ENCODE peak calls at places on chromosomes 2 and 18, in four cellular contexts. Z, L, K and T are unnamed samples.

GRCh38 chr18:70195852-70196434 is 9.5 kb downstream of the RTTN start:
- DNase-seq in L (peak; percentile 35), Z (peak; percentile 62), K (no peak), T (peak; percentile 54)

GRCh38 chr2:1742680-1743395 is 1.5 kb downstream of the PXDN start:
- DNase-seq in Z (peak; percentile 58), K (no peak), L (no peak), T (peak; percentile 89)

GRCh38 chr2:74952575-74952974 is 5.9 kb upstream of the POLE4 start:
- DNase-seq in Z (peak; percentile 34), L (peak; percentile 52), K (no peak), T (no peak)

GRCh38 chr2:7119504-7119835 is 202.3 kb downstream of the RNF144A start:
- DNase-seq in L (no peak), K (no peak), Z (no peak), T (no peak)

GRCh38 chr2:239466755-239467271 is 66.0 kb upstream of the HDAC4 start:
- DNase-seq in K (no peak), Z (no peak), L (no peak), T (no peak)

GRCh38 chr2:168212866-168213265 is 34.5 kb downstream of the STK39 start:
- DNase-seq in K (no peak), Z (no peak), L (no peak), T (no peak)

GRCh38 chr2:236776695-236777251 is 207.1 kb downstream of the ACKR3 start:
- DNase-seq in K (no peak), L (no peak), Z (peak; percentile 85), T (no peak)

GRCh38 chr2:137689549-137689948 is 274.7 kb upstream of the HNMT start:
- DNase-seq in K (no peak), L (no peak), Z (no peak), T (no peak)

GRCh38 chr2:121735520-121736074 is 1.1 kb downstream of the NIFK start:
- DNase-seq in K (no peak), L (no peak), Z (peak; percentile 35), T (peak; percentile 26)

GRCh38 chr2:203948733-203949132 is 12.2 kb downstream of the ICOS start:
- DNase-seq in Z (no peak), L (no peak), K (no peak), T (no peak)

DNA sequence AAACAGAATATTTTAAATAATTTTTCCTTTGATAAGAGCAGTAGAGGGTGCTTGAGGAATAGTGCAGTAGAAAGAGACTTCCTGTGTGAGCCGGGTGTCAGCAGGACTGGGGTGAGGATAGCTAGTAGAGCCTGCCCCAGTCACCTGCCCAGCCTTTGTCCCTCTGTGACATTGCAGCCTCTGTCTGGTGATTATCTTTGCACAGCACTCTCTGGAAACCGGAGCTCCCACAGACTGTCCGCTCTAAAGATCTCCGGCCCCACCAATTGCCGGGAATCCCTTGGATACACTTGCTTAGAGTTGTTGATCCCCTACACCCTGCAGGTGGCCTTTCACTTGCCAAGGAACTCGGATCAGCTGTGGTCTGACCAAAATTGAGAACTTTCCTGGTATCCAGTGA is 1081.3 kb upstream of the TMEFF2 start:
- DNase-seq in Z (no peak), K (no peak), L (no peak), T (no peak)
- TF ChIP-seq REST in Z (no peak), K (no peak), L (no peak), T (no peak)

DNA sequence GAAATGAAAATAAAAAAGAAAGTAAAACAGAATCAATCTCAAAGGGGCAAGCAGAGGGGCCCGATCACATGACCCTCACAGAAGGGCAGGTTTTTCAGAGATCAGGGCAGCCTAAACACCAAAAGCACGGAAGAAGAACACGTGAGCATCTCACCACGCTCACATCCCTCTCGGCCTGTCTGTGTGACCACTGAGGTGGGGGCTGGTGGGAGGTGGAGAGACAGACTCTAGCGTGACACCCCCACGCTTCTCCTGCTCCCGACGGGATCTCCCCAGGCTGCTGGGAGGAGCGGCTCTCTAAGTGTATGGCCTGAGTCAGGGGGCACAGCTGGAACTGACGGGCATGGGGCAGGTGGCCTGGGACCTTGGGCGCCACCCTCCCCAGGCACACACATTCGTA is 23.5 kb upstream of the MTERF4 start:
- DNase-seq in Z (no peak), L (no peak), K (no peak), T (no peak)
- TF ChIP-seq RAD21 in Z (no peak), L (no peak), K (no peak), T (no peak)

GRCh38 chr2:132424526-132425121 is 8.0 kb downstream of the GPR39 start:
- DNase-seq in K (no peak), Z (no peak), L (peak; percentile 69), T (no peak)
- TF ChIP-seq REST in K (no peak), Z (no peak), L (no peak), T (no peak)

GRCh38 chr2:219681301-219682290 is 54.2 kb downstream of the SLC4A3 start:
- DNase-seq in Z (no peak), L (no peak), K (no peak), T (no peak)
- TF ChIP-seq RAD21 in Z (no peak), L (no peak), K (no peak), T (no peak)

GRCh38 chr18:76460482-76460881 is 34.6 kb downstream of the ZNF516 start:
- DNase-seq in L (no peak), K (no peak), Z (no peak), T (no peak)

GRCh38 chr18:76459687-76460350 is 35.2 kb downstream of the ZNF516 start:
- DNase-seq in L (no peak), Z (peak; percentile 81), K (peak; percentile 15), T (no peak)

GRCh38 chr18:76462326-76462694 is 32.7 kb downstream of the ZNF516 start:
- DNase-seq in K (no peak), Z (no peak), L (no peak), T (no peak)

GRCh38 chr18:76461692-76462325 is 33.2 kb downstream of the ZNF516 start:
- DNase-seq in K (no peak), Z (no peak), L (no peak), T (no peak)

GRCh38 chr18:76461148-76461547 is 33.9 kb downstream of the ZNF516 start:
- DNase-seq in K (no peak), L (no peak), Z (no peak), T (no peak)
- TF ChIP-seq REST in K (no peak), L (no peak), Z (no peak), T (no peak)

DNA sequence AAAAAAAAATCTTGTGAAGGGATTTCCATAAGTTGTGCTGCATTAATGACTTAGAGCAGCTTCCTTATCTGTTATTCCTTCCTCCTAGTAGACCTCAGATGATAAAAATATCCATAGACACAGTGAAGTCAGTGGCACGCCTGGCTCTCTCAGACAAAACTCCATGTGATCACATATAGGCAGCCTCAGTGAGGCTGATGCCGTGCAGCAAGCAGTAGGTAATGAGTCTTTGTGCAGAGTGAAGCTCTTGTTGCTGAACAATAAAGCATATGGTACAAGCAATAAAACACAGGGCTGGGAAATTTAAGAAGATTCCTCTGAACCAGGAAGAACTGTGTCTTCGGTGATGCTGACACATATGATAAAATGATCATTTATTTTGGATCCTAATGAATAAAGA is 102.7 kb downstream of the CSRNP3 start:
- DNase-seq in Z (no peak), L (no peak), K (no peak), T (peak; percentile 35)
- TF ChIP-seq RAD21 in Z (no peak), L (no peak), K (no peak), T (peak; percentile 42)

GRCh38 chr2:134782792-134783191 is 55.6 kb upstream of the ACMSD start:
- DNase-seq in L (peak; percentile 73), K (peak; percentile 34), Z (no peak), T (peak; percentile 55)
- TF ChIP-seq REST in L (no peak), K (no peak), Z (no peak), T (no peak)

DNA sequence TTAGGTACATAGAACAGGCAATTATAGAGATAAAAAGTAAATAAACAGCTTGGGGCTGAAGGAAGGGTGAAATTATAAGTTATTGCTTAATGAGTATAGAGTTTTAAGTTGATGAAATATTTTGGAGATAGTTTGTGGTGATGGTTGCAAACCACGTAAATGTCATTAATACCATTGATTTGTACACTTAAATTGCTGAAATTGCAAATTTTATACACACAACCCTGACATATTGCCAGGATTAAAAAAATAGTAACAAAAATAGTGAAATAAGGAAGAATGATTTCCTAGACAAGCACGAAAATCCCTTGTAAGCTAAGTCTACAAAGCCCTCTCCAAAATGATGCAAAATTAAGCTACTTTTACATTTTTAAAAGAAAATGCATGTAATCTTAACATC is 46.2 kb upstream of the RAB6D start:
- DNase-seq in L (no peak), Z (no peak), K (no peak), T (no peak)
- TF ChIP-seq RAD21 in L (no peak), Z (no peak), K (no peak), T (no peak)

GRCh38 chr2:16607306-16607705 is 58.3 kb downstream of the CYRIA start:
- DNase-seq in K (no peak), L (no peak), Z (no peak), T (no peak)

GRCh38 chr2:16613475-16613874 is 52.2 kb downstream of the CYRIA start:
- DNase-seq in K (no peak), L (peak; percentile 20), Z (peak; percentile 30), T (peak; percentile 66)

GRCh38 chr2:16612490-16612889 is 53.1 kb downstream of the CYRIA start:
- DNase-seq in K (no peak), Z (no peak), L (no peak), T (no peak)

GRCh38 chr2:16604236-16604635 is 61.4 kb downstream of the CYRIA start:
- DNase-seq in K (no peak), L (no peak), Z (no peak), T (no peak)

GRCh38 chr2:16608661-16609643 is 56.7 kb downstream of the CYRIA start:
- DNase-seq in K (peak; percentile 32), L (peak; percentile 67), Z (peak; percentile 74), T (peak; percentile 89)
- TF ChIP-seq REST in K (no peak), L (no peak), Z (no peak), T (no peak)

DNA sequence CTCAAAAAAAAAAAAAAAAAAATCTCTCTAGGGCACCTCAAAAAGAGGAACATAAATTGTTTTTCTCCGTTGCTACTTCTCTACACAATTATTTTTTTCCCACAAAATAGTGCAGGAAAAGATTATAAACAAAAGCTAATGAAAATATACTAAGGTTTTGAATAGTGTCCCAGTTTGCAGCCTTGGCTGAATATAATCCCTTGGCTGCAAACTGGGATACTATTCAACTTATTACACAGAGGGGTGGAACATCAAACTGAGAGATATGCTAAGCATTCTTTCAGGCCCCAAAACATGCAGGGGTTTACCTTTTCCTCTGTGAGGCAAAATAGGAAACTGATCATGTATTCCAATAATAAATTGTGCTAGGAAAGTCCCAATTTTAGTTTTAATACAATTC is 63.7 kb downstream of the PPP1R1C start:
- DNase-seq in Z (no peak), K (no peak), L (no peak), T (no peak)
- TF ChIP-seq RAD21 in Z (no peak), K (no peak), L (no peak), T (no peak)